ENCODE peak calls at places on chromosomes 5 and 9, in eight cellular contexts. T is foreskin fibroblast; R is aorta; A is Ammon's horn; D is AG04450; L is CD4-positive, alpha-beta T cell; J is NCI-H2081; C is astrocyte. F is an unnamed sample.

GRCh38 chr9:35829084-35829763 is at the start of gene TMEM8B:
- DNase-seq in T (peak; percentile 97), R (peak; percentile 98), A (peak; percentile 98), D (peak; percentile 72), L (peak; percentile 93), J (peak; percentile 93), C (peak; percentile 78), F (peak; percentile 79)

GRCh38 chr5:175045820-175046219 is 321.4 kb downstream of the MSX2 start:
- DNase-seq in T (no peak), R (peak; percentile 61), A (no peak), D (no peak), L (no peak), J (no peak), C (no peak), F (no peak)

GRCh38 chr5:89901983-89902382 is 507.6 kb downstream of the CETN3 start:
- DNase-seq in T (no peak), R (peak; percentile 61), A (peak; percentile 56), D (no peak), L (no peak), J (no peak), C (no peak), F (no peak)

GRCh38 chr9:121298016-121298538 is 30.1 kb downstream of the GSN start:
- DNase-seq in T (no peak), R (no peak), A (no peak), D (no peak), L (no peak), J (no peak), C (no peak), F (no peak)

GRCh38 chr9:138114501-138115245 is 237.1 kb downstream of the CACNA1B start:
- DNase-seq in T (no peak), R (no peak), A (no peak), D (no peak), L (no peak), J (no peak), C (no peak), F (no peak)

GRCh38 chr9:124771867-124772621 is 933 bp upstream of the NR6A1 start:
- DNase-seq in T (peak; percentile 83), R (peak; percentile 74), A (peak; percentile 70), D (no peak), L (no peak), J (peak; percentile 62), C (peak; percentile 55), F (peak; percentile 28)

GRCh38 chr9:127904518-127904887 is 5.1 kb upstream of the ST6GALNAC6 start:
- DNase-seq in T (no peak), R (peak; percentile 69), A (no peak), D (no peak), L (no peak), J (no peak), C (no peak), F (peak; percentile 71)

GRCh38 chr9:23644326-23644725 is 181.7 kb downstream of the ELAVL2 start:
- DNase-seq in T (no peak), R (no peak), A (no peak), D (no peak), L (no peak), J (no peak), C (no peak), F (no peak)

GRCh38 chr5:37789991-37790390 is 49.9 kb downstream of the GDNF start:
- DNase-seq in T (peak; percentile 22), R (no peak), A (no peak), D (no peak), L (no peak), J (no peak), C (peak; percentile 53), F (no peak)

GRCh38 chr5:106584268-106584667 is 1086.5 kb downstream of the EFNA5 start:
- DNase-seq in T (no peak), R (no peak), A (no peak), D (no peak), L (no peak), J (no peak), C (no peak), F (no peak)

GRCh38 chr5:132190161-132190817 is 37.4 kb downstream of the P4HA2 start:
- DNase-seq in T (peak; percentile 86), R (no peak), A (peak; percentile 83), D (peak; percentile 62), L (no peak), J (peak; percentile 57), C (peak; percentile 58), F (peak; percentile 38)

GRCh38 chr5:175564716-175565115 is 86.4 kb downstream of the SFXN1 start:
- DNase-seq in T (no peak), R (no peak), A (no peak), D (no peak), L (no peak), J (no peak), C (no peak), F (no peak)

GRCh38 chr9:134986957-134987356 is 69.2 kb upstream of the FCN1 start:
- DNase-seq in T (no peak), R (no peak), A (no peak), D (no peak), L (no peak), J (no peak), C (no peak), F (no peak)

GRCh38 chr9:116154334-116154975 is 864 bp downstream of the PAPPA start:
- DNase-seq in T (peak; percentile 55), R (no peak), A (no peak), D (no peak), L (no peak), J (peak; percentile 26), C (no peak), F (no peak)

GRCh38 chr5:89282832-89283510 is 400.0 kb upstream of the MEF2C start:
- DNase-seq in T (peak; percentile 75), R (no peak), A (no peak), D (no peak), L (no peak), J (no peak), C (peak; percentile 92), F (no peak)

GRCh38 chr5:152104211-152104610 is 179.6 kb upstream of the GLRA1 start:
- DNase-seq in T (no peak), R (no peak), A (peak; percentile 17), D (no peak), L (no peak), J (no peak), C (no peak), F (no peak)

GRCh38 chr5:110738503-110738811 is 350 bp upstream of the SLC25A46 start:
- DNase-seq in T (no peak), R (no peak), A (no peak), D (no peak), L (no peak), J (no peak), C (no peak), F (no peak)

GRCh38 chr9:124132671-124133147 is 121.1 kb downstream of the LHX2 start:
- DNase-seq in T (peak; percentile 49), R (no peak), A (no peak), D (no peak), L (no peak), J (no peak), C (peak; percentile 42), F (no peak)

GRCh38 chr5:138352722-138353549 is 451 bp downstream of the KDM3B start:
- DNase-seq in T (peak; percentile 72), R (peak; percentile 77), A (peak; percentile 62), D (no peak), L (peak; percentile 75), J (peak; percentile 29), C (peak; percentile 10), F (peak; percentile 60)

GRCh38 chr9:91151014-91151740 is 210.5 kb downstream of the AUH start:
- DNase-seq in T (peak; percentile 93), R (no peak), A (no peak), D (no peak), L (no peak), J (no peak), C (peak; percentile 96), F (peak; percentile 85)

GRCh38 chr9:36268007-36268427 is 9.8 kb upstream of the GNE start:
- DNase-seq in T (peak; percentile 64), R (no peak), A (no peak), D (no peak), L (no peak), J (no peak), C (peak; percentile 55), F (no peak)

GRCh38 chr9:107131108-107131799 is 151.8 kb upstream of the RAD23B start:
- DNase-seq in T (no peak), R (no peak), A (peak; percentile 16), D (no peak), L (no peak), J (no peak), C (no peak), F (no peak)

GRCh38 chr5:178111925-178112324 is 1.4 kb upstream of the N4BP3 start:
- DNase-seq in T (peak; percentile 74), R (no peak), A (no peak), D (peak; percentile 15), L (no peak), J (no peak), C (no peak), F (no peak)